ENCODE peak calls at places on chromosomes 5 and 9, in four cellular contexts. H is ureter, C is GM19239, G is CMK. X is an unnamed sample.

GRCh38 chr9:133557581-133557980 is 23.1 kb downstream of the ADAMTSL2 start:
- DNase-seq in H (no peak), C (no peak), G (no peak), X (no peak)

GRCh38 chr9:88658311-88658822 is 123.4 kb downstream of the NXNL2 start:
- DNase-seq in H (peak; percentile 75), G (no peak), C (no peak), X (no peak)

GRCh38 chr5:148809781-148810524 is 16.5 kb upstream of the ADRB2 start:
- DNase-seq in C (no peak), G (no peak), H (no peak), X (no peak)

GRCh38 chr9:121688149-121688680 is 36.8 kb downstream of the DAB2IP start:
- DNase-seq in C (no peak), H (no peak), G (no peak), X (no peak)

GRCh38 chr9:73180373-73180772 is 28.7 kb downstream of the ANXA1 start:
- DNase-seq in C (no peak), G (no peak), H (no peak), X (no peak)

GRCh38 chr9:91946825-91947224 is 3.2 kb downstream of the ROR2 start:
- DNase-seq in G (no peak), H (no peak), C (no peak), X (no peak)

GRCh38 chr9:134791009-134791408 is 89.6 kb upstream of the FCN2 start:
- DNase-seq in G (no peak), H (no peak), C (no peak), X (no peak)

GRCh38 chr9:96209407-96210031 is 92.5 kb downstream of the HSD17B3 start:
- DNase-seq in H (no peak), G (no peak), C (no peak), X (no peak)

GRCh38 chr9:122656378-122656777 is 1.0 kb downstream of the OR1B1 start:
- DNase-seq in G (no peak), C (no peak), H (no peak), X (no peak)

GRCh38 chr9:92726971-92727715 is 37.5 kb downstream of the BICD2 start:
- DNase-seq in C (no peak), H (no peak), G (no peak), X (no peak)

GRCh38 chr9:71446081-71446480 is 322.2 kb downstream of the CEMIP2 start:
- DNase-seq in G (no peak), C (no peak), H (no peak), X (no peak)

GRCh38 chr5:168086104-168086610 is 205.3 kb upstream of the WWC1 start:
- DNase-seq in G (no peak), C (no peak), H (peak; percentile 71), X (no peak)

GRCh38 chr5:65100846-65101678 is 332.3 kb downstream of the CWC27 start:
- DNase-seq in H (peak; percentile 61), C (no peak), G (no peak), X (peak; percentile 56)

GRCh38 chr5:161411156-161411555 is 135.4 kb downstream of the GABRB2 start:
- DNase-seq in G (no peak), H (no peak), C (no peak), X (no peak)

X was measured in GM13976.